ENCODE peak calls at places on chromosomes 12 and 14, in five cellular contexts. A is HS-5; R is stimulated activated CD4-positive, alpha-beta T cell treated with anti-CD3 and anti-CD28 coated beads, Interleukin-4, amount 100 ng/mL, for 48 hours; B is AG20443; Z is amniotic stem cell. Q is an unnamed sample.

GRCh38 chr14:98633380-98633779 is 638.6 kb downstream of the BCL11B start:
- DNase-seq in A (no peak), R (no peak), B (no peak), Z (no peak), Q (no peak)

GRCh38 chr14:73760598-73761586 is 46.7 kb upstream of the PNMA1 start:
- DNase-seq in A (no peak), R (no peak), B (no peak), Z (no peak), Q (no peak)

GRCh38 chr12:53938276-53939140 is at the start of gene HOXC13:
- DNase-seq in A (peak), R (peak), B (peak), Z (no peak), Q (peak)

GRCh38 chr12:75317784-75318183 is 12.3 kb downstream of the CAPS2 start:
- DNase-seq in A (no peak), R (no peak), B (no peak), Z (no peak), Q (no peak)

GRCh38 chr12:131726-132465 is 65.3 kb downstream of the IQSEC3 start:
- DNase-seq in A (no peak), R (no peak), B (no peak), Z (no peak), Q (no peak)

GRCh38 chr14:68794856-68795601 is 2.2 kb upstream of the ZFP36L1 start:
- DNase-seq in A (no peak), R (no peak), B (peak), Z (peak), Q (peak)

GRCh38 chr14:66066991-66067788 is 419.0 kb upstream of the CCDC196 start:
- DNase-seq in A (no peak), R (no peak), B (peak), Z (no peak), Q (peak)

GRCh38 chr14:96710060-96710636 is 87.0 kb upstream of the VRK1 start:
- DNase-seq in A (no peak), R (no peak), B (no peak), Z (no peak), Q (no peak)

GRCh38 chr14:52068741-52069616 is at the start of gene NID2:
- DNase-seq in A (no peak), R (peak), B (peak), Z (peak), Q (peak)

GRCh38 chr14:60204104-60204842 is 39.1 kb upstream of the DHRS7 start:
- DNase-seq in A (no peak), R (no peak), B (no peak), Z (no peak), Q (no peak)

GRCh38 chr12:53344824-53345485 is 8.8 kb upstream of the SP7 start:
- DNase-seq in A (no peak), R (peak), B (peak), Z (peak), Q (peak)

GRCh38 chr12:25701290-25701689 is 148.2 kb upstream of the LMNTD1 start:
- DNase-seq in A (no peak), R (no peak), B (no peak), Z (no peak), Q (no peak)

GRCh38 chr14:33851366-33851765 is 99.5 kb downstream of the EGLN3 start:
- DNase-seq in A (no peak), R (no peak), B (no peak), Z (no peak), Q (no peak)

GRCh38 chr12:20199780-20200179 is 168.6 kb upstream of the PDE3A start:
- DNase-seq in A (no peak), R (no peak), B (no peak), Z (no peak), Q (no peak)

GRCh38 chr14:68780358-68781160 is 12.3 kb downstream of the ZFP36L1 start:
- DNase-seq in A (no peak), R (no peak), B (peak), Z (no peak), Q (peak)